ENCODE peak calls at places on chromosome 4, in five cellular contexts. One of them, this sample, is unnamed.

GRCh38 chr4:169278669-169279068 is 7.9 kb upstream of the SH3RF1 start:
- DNase-seq in esophagus squamous epithelium: no peak
- DNase-seq in GM20000: no peak
- DNase-seq in stomach: no peak
- DNase-seq in suprapubic skin: no peak
- DNase-seq in this sample: no peak

GRCh38 chr4:176778063-176778462 is 14.7 kb downstream of the VEGFC start:
- DNase-seq in esophagus squamous epithelium: no peak
- DNase-seq in GM20000: no peak
- DNase-seq in stomach: no peak
- DNase-seq in suprapubic skin: no peak
- DNase-seq in this sample: peak

GRCh38 chr4:25823632-25824031 is 39.2 kb downstream of the SEL1L3 start:
- DNase-seq in esophagus squamous epithelium: no peak
- DNase-seq in GM20000: no peak
- DNase-seq in stomach: no peak
- DNase-seq in suprapubic skin: no peak
- DNase-seq in this sample: no peak

GRCh38 chr4:2570551-2571222 is 34.2 kb downstream of the FAM193A start:
- DNase-seq in esophagus squamous epithelium: no peak
- DNase-seq in GM20000: peak
- DNase-seq in stomach: no peak
- DNase-seq in suprapubic skin: no peak
- DNase-seq in this sample: no peak

GRCh38 chr4:95013236-95013635 is 255.5 kb downstream of the BMPR1B start:
- DNase-seq in esophagus squamous epithelium: no peak
- DNase-seq in GM20000: no peak
- DNase-seq in stomach: no peak
- DNase-seq in suprapubic skin: no peak
- DNase-seq in this sample: no peak

GRCh38 chr4:7655549-7656243 is 221.0 kb upstream of the PSAPL1 start:
- DNase-seq in esophagus squamous epithelium: no peak
- DNase-seq in GM20000: no peak
- DNase-seq in stomach: no peak
- DNase-seq in suprapubic skin: no peak
- DNase-seq in this sample: no peak

GRCh38 chr4:150065740-150066139 is 12.5 kb upstream of the DCLK2 start:
- DNase-seq in esophagus squamous epithelium: no peak
- DNase-seq in GM20000: no peak
- DNase-seq in stomach: no peak
- DNase-seq in suprapubic skin: no peak
- DNase-seq in this sample: no peak

GRCh38 chr4:64538219-64538618 is 129.0 kb upstream of the TECRL start:
- DNase-seq in esophagus squamous epithelium: no peak
- DNase-seq in GM20000: no peak
- DNase-seq in stomach: no peak
- DNase-seq in suprapubic skin: no peak
- DNase-seq in this sample: no peak

GRCh38 chr4:140858897-140859296 is 102.7 kb upstream of the TBC1D9 start:
- DNase-seq in esophagus squamous epithelium: no peak
- DNase-seq in GM20000: no peak
- DNase-seq in stomach: no peak
- DNase-seq in suprapubic skin: no peak
- DNase-seq in this sample: no peak

GRCh38 chr4:139973611-139974010 is 180.4 kb downstream of the MAML3 start:
- DNase-seq in esophagus squamous epithelium: no peak
- DNase-seq in GM20000: no peak
- DNase-seq in stomach: no peak
- DNase-seq in suprapubic skin: no peak
- DNase-seq in this sample: no peak

GRCh38 chr4:6892190-6892908 is 17.3 kb upstream of the TBC1D14 start:
- DNase-seq in esophagus squamous epithelium: no peak
- DNase-seq in GM20000: peak
- DNase-seq in stomach: peak
- DNase-seq in suprapubic skin: no peak
- DNase-seq in this sample: no peak

GRCh38 chr4:53022162-53023100 is 160.3 kb downstream of the RASL11B start:
- DNase-seq in esophagus squamous epithelium: no peak
- DNase-seq in GM20000: no peak
- DNase-seq in stomach: no peak
- DNase-seq in suprapubic skin: no peak
- DNase-seq in this sample: no peak

GRCh38 chr4:145909773-145910172 is 28.9 kb downstream of the ZNF827 start:
- DNase-seq in esophagus squamous epithelium: no peak
- DNase-seq in GM20000: no peak
- DNase-seq in stomach: peak
- DNase-seq in suprapubic skin: no peak
- DNase-seq in this sample: no peak

DNA sequence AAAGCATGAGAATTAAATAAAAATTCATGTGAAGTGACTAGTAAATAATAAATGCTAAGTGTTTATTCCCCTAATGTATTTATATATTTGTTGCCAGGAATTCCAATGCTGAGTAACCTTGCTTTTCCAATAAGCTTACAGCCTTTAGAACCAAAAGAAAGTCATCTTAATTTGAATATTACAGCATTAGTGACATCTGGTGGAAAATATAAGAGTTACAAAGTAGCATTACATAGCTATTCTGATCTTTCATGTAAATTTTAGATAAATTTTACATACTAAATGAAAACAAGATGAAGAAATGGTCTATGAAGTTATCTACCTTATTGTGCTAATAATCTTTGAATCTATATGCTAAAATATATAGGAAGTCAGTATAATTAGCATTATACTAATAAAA is 10.4 kb downstream of the MAD2L1 start:
- DNase-seq in esophagus squamous epithelium: no peak
- DNase-seq in GM20000: no peak
- DNase-seq in stomach: no peak
- DNase-seq in suprapubic skin: no peak
- DNase-seq in this sample: no peak
- TF ChIP-seq CTCF in esophagus squamous epithelium: peak
- TF ChIP-seq CTCF in GM20000: no peak
- TF ChIP-seq CTCF in stomach: no peak
- TF ChIP-seq CTCF in suprapubic skin: no peak
- TF ChIP-seq CTCF in this sample: peak

DNA sequence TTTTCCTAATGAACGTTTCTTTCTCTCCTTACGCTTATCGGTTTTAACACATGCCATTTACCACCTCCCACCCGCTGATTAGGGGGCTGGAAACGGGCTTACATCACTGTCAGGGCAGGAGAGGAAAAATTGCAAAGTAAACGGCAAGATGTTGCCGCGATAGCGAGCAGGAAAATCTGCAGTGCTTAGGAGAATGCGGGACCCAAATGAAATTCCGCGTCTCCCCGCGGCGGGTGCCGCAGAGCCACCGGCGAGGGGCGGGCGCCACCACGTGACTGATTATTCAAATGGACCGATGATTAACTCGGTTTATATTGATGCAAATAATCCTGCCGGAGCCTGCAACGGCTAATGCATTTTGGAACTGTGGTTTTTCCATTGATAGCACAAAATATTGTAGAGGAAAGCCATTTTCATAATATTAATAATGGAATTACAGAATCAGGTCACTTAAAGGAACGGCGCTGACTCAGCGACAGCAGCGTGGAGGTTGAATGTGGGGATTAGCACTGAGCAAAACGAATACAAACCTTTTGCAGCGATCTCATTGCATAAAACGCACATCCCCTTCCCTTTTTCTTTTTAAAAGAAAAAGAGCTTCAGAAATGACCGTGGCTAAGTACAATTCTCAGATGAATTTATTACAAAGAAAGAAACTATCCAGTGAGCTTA is 224.2 kb downstream of the STIM2 start:
- DNase-seq in esophagus squamous epithelium: no peak
- DNase-seq in GM20000: no peak
- DNase-seq in stomach: peak
- DNase-seq in suprapubic skin: no peak
- DNase-seq in this sample: no peak
- TF ChIP-seq CTCF in esophagus squamous epithelium: no peak
- TF ChIP-seq CTCF in GM20000: no peak
- TF ChIP-seq CTCF in stomach: no peak
- TF ChIP-seq CTCF in suprapubic skin: no peak
- TF ChIP-seq CTCF in this sample: no peak

DNA sequence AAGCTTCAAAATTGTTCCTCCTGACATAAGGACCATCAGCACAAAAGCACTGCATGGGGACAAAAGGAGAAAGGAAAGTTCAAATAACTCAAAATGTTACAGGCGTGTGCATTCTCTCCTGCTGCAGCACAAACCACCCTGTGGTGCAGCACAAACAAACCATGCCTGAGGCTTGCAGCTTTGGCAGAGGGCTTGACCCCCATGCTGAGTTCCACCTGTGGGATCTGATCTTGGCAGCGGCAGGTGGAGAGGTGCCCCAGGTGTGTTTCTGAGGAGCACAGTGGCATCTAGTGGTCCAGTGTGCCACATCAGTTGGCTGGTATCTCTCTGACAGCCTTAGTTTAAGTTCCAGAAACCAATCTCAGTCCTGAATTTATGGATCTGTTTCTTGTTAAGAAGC is 164.6 kb downstream of the SOWAHB start:
- DNase-seq in esophagus squamous epithelium: no peak
- DNase-seq in GM20000: no peak
- DNase-seq in stomach: peak
- DNase-seq in suprapubic skin: no peak
- DNase-seq in this sample: peak
- TF ChIP-seq CTCF in esophagus squamous epithelium: peak
- TF ChIP-seq CTCF in GM20000: no peak
- TF ChIP-seq CTCF in stomach: no peak
- TF ChIP-seq CTCF in suprapubic skin: peak
- TF ChIP-seq CTCF in this sample: peak

DNA sequence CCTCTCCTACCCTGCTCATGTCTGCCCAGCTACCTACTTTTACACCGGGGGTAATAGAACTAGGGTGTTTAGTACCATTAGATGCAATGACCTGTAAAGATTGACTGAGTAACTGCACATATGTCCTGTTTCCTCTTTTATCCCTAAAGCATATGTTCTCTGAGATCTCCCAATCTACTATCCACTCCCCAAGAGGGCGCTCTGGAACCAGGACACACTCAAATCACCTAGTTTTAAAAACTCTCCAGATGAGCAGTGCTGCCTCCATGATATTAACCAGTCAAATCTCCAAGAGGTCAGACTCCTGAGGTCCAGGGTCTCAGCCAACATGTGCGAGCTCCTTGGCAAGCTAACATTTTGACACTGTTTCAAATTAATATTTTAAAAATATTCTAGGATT is 87.0 kb upstream of the TSPAN5 start:
- DNase-seq in esophagus squamous epithelium: no peak
- DNase-seq in GM20000: no peak
- DNase-seq in stomach: no peak
- DNase-seq in suprapubic skin: no peak
- DNase-seq in this sample: peak
- TF ChIP-seq CTCF in esophagus squamous epithelium: no peak
- TF ChIP-seq CTCF in GM20000: no peak
- TF ChIP-seq CTCF in stomach: no peak
- TF ChIP-seq CTCF in suprapubic skin: no peak
- TF ChIP-seq CTCF in this sample: peak

GRCh38 chr4:186037692-186038658 is 31.0 kb upstream of the TLR3 start:
- DNase-seq in esophagus squamous epithelium: no peak
- DNase-seq in GM20000: peak
- DNase-seq in stomach: peak
- DNase-seq in suprapubic skin: no peak
- DNase-seq in this sample: peak
- TF ChIP-seq CTCF in esophagus squamous epithelium: peak
- TF ChIP-seq CTCF in GM20000: peak
- TF ChIP-seq CTCF in stomach: no peak
- TF ChIP-seq CTCF in suprapubic skin: peak
- TF ChIP-seq CTCF in this sample: peak

DNA sequence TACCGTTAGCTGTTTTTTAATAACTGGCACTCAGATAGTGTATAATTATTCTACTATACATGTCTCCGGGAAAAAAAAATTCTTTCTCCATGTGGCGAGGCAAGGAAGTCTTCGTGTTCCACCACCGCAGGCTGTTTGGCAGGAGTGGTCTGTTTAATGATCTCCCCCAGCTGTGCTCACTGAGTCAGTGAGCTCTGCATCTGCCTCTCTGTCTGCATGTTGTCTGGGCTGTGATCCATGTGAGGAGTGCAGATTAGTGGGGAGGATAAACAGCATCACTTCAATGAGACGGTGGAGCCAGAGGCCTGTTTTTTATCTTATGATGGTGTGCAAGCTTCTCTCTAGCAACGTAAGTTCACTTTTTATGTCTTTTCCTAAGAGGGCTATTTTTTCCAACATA is 69.8 kb downstream of the RPS3A start:
- DNase-seq in esophagus squamous epithelium: no peak
- DNase-seq in GM20000: no peak
- DNase-seq in stomach: peak
- DNase-seq in suprapubic skin: no peak
- DNase-seq in this sample: no peak
- TF ChIP-seq CTCF in esophagus squamous epithelium: no peak
- TF ChIP-seq CTCF in GM20000: no peak
- TF ChIP-seq CTCF in stomach: no peak
- TF ChIP-seq CTCF in suprapubic skin: no peak
- TF ChIP-seq CTCF in this sample: no peak

DNA sequence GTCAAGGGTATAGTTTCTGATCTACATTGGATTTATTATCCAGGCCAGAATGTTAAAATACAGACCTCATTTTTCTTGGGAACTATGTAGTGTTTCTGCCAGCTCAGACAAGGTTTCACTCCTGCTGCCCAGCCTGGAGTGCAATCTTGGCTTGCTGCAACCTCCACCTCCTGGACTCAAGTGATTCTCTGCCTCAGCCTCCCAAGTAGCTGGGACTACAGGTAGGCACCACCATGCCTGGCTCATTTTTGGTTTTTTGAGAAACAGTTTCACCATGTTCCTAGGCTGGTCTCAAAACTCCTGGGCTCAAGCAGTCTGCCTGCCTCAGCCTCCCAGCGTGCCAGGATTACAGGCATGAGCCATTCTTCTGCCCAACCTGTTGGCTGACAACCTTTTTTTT is 5.7 kb downstream of the RPL34 start:
- DNase-seq in esophagus squamous epithelium: no peak
- DNase-seq in GM20000: no peak
- DNase-seq in stomach: no peak
- DNase-seq in suprapubic skin: no peak
- DNase-seq in this sample: no peak
- TF ChIP-seq CTCF in esophagus squamous epithelium: no peak
- TF ChIP-seq CTCF in GM20000: no peak
- TF ChIP-seq CTCF in stomach: no peak
- TF ChIP-seq CTCF in suprapubic skin: no peak
- TF ChIP-seq CTCF in this sample: no peak